ENCODE peak calls at places on chromosomes 4 and X, in seven cellular contexts. H, G, K, S, V, Y and I are unnamed samples.

GRCh38 chr4:164768516-164768915 is 14.6 kb downstream of the SMIM31 start:
- DNase-seq in K (no peak), Y (peak; percentile 12), V (no peak), S (no peak), H (peak; percentile 23), G (no peak), I (no peak)

GRCh38 chrX:65687367-65687766 is 19.9 kb downstream of the MSN start:
- DNase-seq in S (no peak), Y (no peak), G (no peak), V (no peak), H (no peak), K (no peak), I (no peak)

GRCh38 chrX:10769696-10770619 is 149.6 kb upstream of the MID1 start:
- DNase-seq in K (no peak), Y (no peak), G (peak; percentile 19), S (no peak), V (no peak), H (no peak), I (no peak)

GRCh38 chrX:132957211-132958085 is 981 bp downstream of the HS6ST2 start:
- DNase-seq in S (no peak), V (no peak), Y (no peak), K (no peak), G (peak; percentile 82), H (no peak), I (no peak)

GRCh38 chrX:22378296-22378695 is 105.6 kb downstream of the CBLL2 start:
- DNase-seq in H (no peak), G (no peak), K (no peak), S (no peak), V (no peak), Y (no peak), I (no peak)

GRCh38 chrX:47570794-47571193 is 9.8 kb downstream of the ARAF start:
- DNase-seq in K (no peak), V (no peak), Y (no peak), G (no peak), H (no peak), S (no peak), I (no peak)

GRCh38 chrX:115499112-115499805 is 61.7 kb upstream of the PLS3 start:
- DNase-seq in V (no peak), G (peak; percentile 4), S (no peak), K (no peak), H (no peak), Y (no peak), I (no peak)

GRCh38 chr4:42490015-42490414 is 92.7 kb downstream of the SHISA3 start:
- DNase-seq in G (no peak), Y (no peak), K (no peak), S (no peak), V (no peak), H (no peak), I (no peak)

GRCh38 chr4:2193321-2193720 is 48.6 kb downstream of the HAUS3 start:
- DNase-seq in G (no peak), S (no peak), K (no peak), Y (no peak), H (no peak), V (no peak), I (no peak)

GRCh38 chr4:176981074-176981473 is 188.4 kb upstream of the VEGFC start:
- DNase-seq in K (no peak), G (no peak), S (no peak), V (no peak), Y (no peak), H (no peak), I (no peak)

GRCh38 chr4:183349673-183350072 is 27.4 kb upstream of the CLDN24 start:
- DNase-seq in V (peak; percentile 86), H (peak; percentile 27), Y (no peak), G (no peak), K (no peak), S (no peak), I (no peak)

GRCh38 chr4:108324450-108324849 is 155.7 kb upstream of the LEF1 start:
- DNase-seq in Y (no peak), G (no peak), V (no peak), H (no peak), K (no peak), S (no peak), I (no peak)

GRCh38 chr4:170256807-170257206 is 167.1 kb upstream of the AADAT start:
- DNase-seq in S (no peak), Y (no peak), K (no peak), G (no peak), V (no peak), H (no peak), I (no peak)

GRCh38 chr4:25790024-25790423 is 72.8 kb downstream of the SEL1L3 start:
- DNase-seq in Y (no peak), S (no peak), V (no peak), H (no peak), K (no peak), G (no peak), I (no peak)

GRCh38 chrX:84186603-84187358 is 1.2 kb downstream of the RPS6KA6 start:
- DNase-seq in S (no peak), G (peak; percentile 2), K (no peak), Y (no peak), H (peak; percentile 0), V (no peak), I (no peak)

GRCh38 chrX:40581333-40581910 is 652 bp downstream of the ATP6AP2 start:
- DNase-seq in K (no peak), S (no peak), V (no peak), H (peak; percentile 5), G (no peak), Y (no peak), I (no peak)

GRCh38 chr4:338759-339097 is 1.1 kb downstream of the ZNF141 start:
- DNase-seq in Y (no peak), V (no peak), G (no peak), S (no peak), H (no peak), K (no peak), I (no peak)

GRCh38 chr4:54423066-54423465 is 194.0 kb downstream of the PDGFRA start:
- DNase-seq in K (no peak), G (no peak), S (no peak), V (peak; percentile 21), H (no peak), Y (no peak), I (no peak)

GRCh38 chr4:180827193-180827592 is 1416.0 kb upstream of the TENM3 start:
- DNase-seq in G (no peak), Y (no peak), K (no peak), S (no peak), V (peak; percentile 3), H (peak; percentile 33), I (no peak)

GRCh38 chr4:26458104-26458503 is 32.2 kb downstream of the CCKAR start:
- DNase-seq in H (no peak), G (no peak), Y (no peak), V (peak; percentile 17), K (no peak), S (no peak), I (no peak)

GRCh38 chr4:148444296-148445070 is 2.3 kb upstream of the NR3C2 start:
- DNase-seq in V (no peak), G (peak; percentile 66), Y (no peak), H (no peak), S (peak; percentile 9), K (peak; percentile 39), I (no peak)

GRCh38 chr4:38322709-38323108 is 341.3 kb upstream of the KLF3 start:
- DNase-seq in Y (no peak), K (no peak), S (no peak), V (peak; percentile 55), H (peak; percentile 34), G (no peak), I (no peak)

GRCh38 chr4:142383800-142384470 is 462.2 kb downstream of the INPP4B start:
- DNase-seq in H (no peak), S (no peak), G (no peak), K (no peak), V (no peak), Y (no peak), I (no peak)

GRCh38 chrX:54530358-54530900 is 410 bp downstream of the GNL3L start:
- DNase-seq in S (no peak), K (no peak), G (peak; percentile 5), V (no peak), Y (no peak), H (no peak), I (no peak)

GRCh38 chr4:153467897-153468262 is 1.7 kb downstream of the TMEM131L start:
- DNase-seq in Y (peak; percentile 17), G (no peak), V (no peak), K (no peak), H (no peak), S (no peak), I (no peak)

GRCh38 chr4:183449193-183449888 is 4.9 kb downstream of the CDKN2AIP start:
- DNase-seq in S (no peak), G (no peak), K (no peak), Y (no peak), V (no peak), H (no peak), I (no peak)

GRCh38 chrX:76253432-76253831 is 80.6 kb downstream of the PBDC1 start:
- DNase-seq in K (peak; percentile 2), Y (no peak), G (peak; percentile 25), H (peak; percentile 30), V (no peak), S (no peak), I (no peak)

GRCh38 chr4:73037057-73037456 is 32.5 kb downstream of the COX18 start:
- DNase-seq in Y (no peak), V (no peak), S (no peak), K (no peak), G (no peak), H (no peak), I (no peak)

GRCh38 chrX:153477039-153477438 is 6.7 kb upstream of the HAUS7 start:
- DNase-seq in V (no peak), G (peak; percentile 39), S (no peak), H (no peak), Y (no peak), K (no peak), I (no peak)

GRCh38 chrX:87873347-87873941 is 355.8 kb downstream of the KLHL4 start:
- DNase-seq in H (no peak), S (no peak), K (no peak), V (no peak), Y (no peak), G (no peak), I (no peak)

GRCh38 chrX:9573282-9574106 is 108.6 kb downstream of the TBL1X start:
- DNase-seq in K (no peak), V (no peak), G (no peak), Y (no peak), S (no peak), H (peak; percentile 2), I (no peak)

GRCh38 chr4:1029957-1030520 is 18.6 kb downstream of the FGFRL1 start:
- DNase-seq in S (no peak), Y (no peak), V (no peak), G (peak; percentile 54), K (no peak), H (no peak), I (no peak)

GRCh38 chr4:39970559-39971270 is 7.0 kb downstream of the PDS5A start:
- DNase-seq in Y (no peak), G (peak; percentile 50), H (peak; percentile 80), K (no peak), S (no peak), V (no peak), I (no peak)

GRCh38 chrX:24607616-24608015 is 39.5 kb downstream of the PCYT1B start:
- DNase-seq in Y (no peak), K (no peak), H (no peak), V (no peak), S (no peak), G (no peak), I (no peak)

GRCh38 chrX:134459683-134460004 is 321 bp upstream of the HPRT1 start:
- DNase-seq in Y (no peak), K (no peak), V (no peak), S (no peak), G (no peak), H (peak; percentile 44), I (no peak)

GRCh38 chr4:165439344-165439743 is 60.5 kb downstream of the CPE start:
- DNase-seq in H (no peak), V (no peak), Y (peak; percentile 20), K (no peak), G (no peak), S (no peak), I (no peak)

GRCh38 chrX:20606831-20607230 is 340.1 kb upstream of the RPS6KA3 start:
- DNase-seq in V (no peak), K (no peak), S (no peak), G (no peak), Y (no peak), H (no peak), I (peak; percentile 91)

GRCh38 chr4:42151568-42152506 is 618 bp downstream of the BEND4 start:
- DNase-seq in V (no peak), H (no peak), K (no peak), S (no peak), Y (no peak), G (peak; percentile 69), I (no peak)